ENCODE peak calls at places on chromosomes 11 and 22, in six cellular contexts. Y, C, F, L, K and Z are unnamed samples.
A peak's percentile ranks its signal among the peaks of the same experiment; 100 is the strongest.

GRCh38 chr11:112795142-112795815 is 165.9 kb upstream of the NCAM1 start:
- DNase-seq in Y (peak; percentile 62), L (no peak), K (no peak), C (peak; percentile 70), F (no peak), Z (peak; percentile 68)

GRCh38 chr11:125494987-125495725 is 909 bp downstream of the FEZ1 start:
- DNase-seq in K (no peak), F (no peak), L (peak; percentile 17), C (peak; percentile 8), Y (peak; percentile 23), Z (no peak)

GRCh38 chr11:11215944-11216343 is 137.1 kb downstream of the CSNK2A3 start:
- DNase-seq in L (no peak), C (peak; percentile 74), Y (no peak), K (no peak), F (no peak), Z (peak; percentile 36)

GRCh38 chr11:124174001-124174400 is 9.1 kb upstream of the OR10D3 start:
- DNase-seq in L (no peak), Y (no peak), C (no peak), F (no peak), K (no peak), Z (no peak)

GRCh38 chr11:62600367-62601113 is 1.1 kb downstream of the MTA2 start:
- DNase-seq in K (no peak), F (no peak), C (no peak), L (no peak), Y (no peak), Z (peak; percentile 38)

GRCh38 chr22:37905534-37906363 is at the start of gene MICALL1:
- DNase-seq in Y (peak; percentile 87), K (peak; percentile 67), F (peak; percentile 36), C (peak; percentile 90), L (peak; percentile 50), Z (peak; percentile 62)

GRCh38 chr11:64863381-64864060 is 14.9 kb downstream of the EHD1 start:
- DNase-seq in K (no peak), L (no peak), F (no peak), C (no peak), Y (no peak), Z (no peak)

GRCh38 chr11:32466279-32466915 is 31.1 kb upstream of the WT1 start:
- DNase-seq in K (no peak), F (no peak), Y (no peak), L (no peak), C (no peak), Z (no peak)

GRCh38 chr22:33083212-33083611 is 25.0 kb upstream of the SYN3 start:
- DNase-seq in Y (no peak), C (no peak), F (no peak), K (no peak), L (no peak), Z (no peak)

GRCh38 chr11:445765-446588 is 4.1 kb upstream of the PTDSS2 start:
- DNase-seq in K (no peak), F (no peak), Y (no peak), C (no peak), L (no peak), Z (no peak)

GRCh38 chr11:80349986-80350385 is 909.2 kb upstream of the TENM4 start:
- DNase-seq in L (no peak), C (no peak), K (no peak), Y (no peak), F (no peak), Z (no peak)

GRCh38 chr11:77547863-77548551 is 41.7 kb upstream of the AQP11 start:
- DNase-seq in K (peak; percentile 8), Y (peak; percentile 49), C (peak; percentile 44), F (no peak), L (no peak), Z (peak; percentile 88)

GRCh38 chr11:36372101-36372767 is 76.1 kb downstream of the PRR5L start:
- DNase-seq in L (no peak), K (no peak), F (no peak), Y (no peak), C (no peak), Z (peak; percentile 57)

GRCh38 chr11:7254731-7255291 is 3.1 kb downstream of the SYT9 start:
- DNase-seq in F (no peak), Y (no peak), L (no peak), C (no peak), K (no peak), Z (no peak)

GRCh38 chr11:47186076-47186936 is at the start of gene PACSIN3:
- DNase-seq in F (no peak), C (peak; percentile 71), K (peak; percentile 29), L (no peak), Y (peak; percentile 75), Z (no peak)

GRCh38 chr11:109062445-109062844 is 359.5 kb upstream of the C11orf87 start:
- DNase-seq in Y (no peak), F (no peak), L (no peak), C (no peak), K (no peak), Z (no peak)

GRCh38 chr11:22199243-22199642 is 6.4 kb downstream of the ANO5 start:
- DNase-seq in Y (no peak), F (no peak), L (no peak), K (no peak), C (no peak), Z (no peak)

GRCh38 chr11:20671856-20672546 is 2.6 kb downstream of the NELL1 start:
- DNase-seq in C (no peak), K (no peak), F (no peak), Y (no peak), L (no peak), Z (peak; percentile 44)

GRCh38 chr11:133710241-133710640 is 135.1 kb downstream of the SPATA19 start:
- DNase-seq in K (no peak), L (no peak), C (no peak), F (no peak), Y (no peak), Z (no peak)